ENCODE peak calls at places on chromosomes 11 and 22, in eight cellular contexts. One of them, this sample, is unnamed.

GRCh38 chr11:12529041-12529440 is 145.2 kb upstream of the TEAD1 start:
- DNase-seq in cardiac fibroblast: no peak
- DNase-seq in choroid plexus epithelial cell: no peak
- DNase-seq in transverse colon: no peak
- DNase-seq in AG09309: no peak
- DNase-seq in AG10803: no peak
- DNase-seq in HFF-Myc: no peak
- DNase-seq in kidney epithelial cell: no peak
- DNase-seq in this sample: peak

GRCh38 chr11:94926698-94927237 is 46.6 kb downstream of the CWC15 start:
- DNase-seq in cardiac fibroblast: peak
- DNase-seq in choroid plexus epithelial cell: peak
- DNase-seq in transverse colon: peak
- DNase-seq in AG09309: peak
- DNase-seq in AG10803: peak
- DNase-seq in HFF-Myc: peak
- DNase-seq in kidney epithelial cell: no peak
- DNase-seq in this sample: peak

GRCh38 chr11:119209186-119209585 is 3.0 kb downstream of the CBL start:
- DNase-seq in cardiac fibroblast: no peak
- DNase-seq in choroid plexus epithelial cell: no peak
- DNase-seq in transverse colon: no peak
- DNase-seq in AG09309: no peak
- DNase-seq in AG10803: no peak
- DNase-seq in HFF-Myc: no peak
- DNase-seq in kidney epithelial cell: no peak
- DNase-seq in this sample: no peak

GRCh38 chr11:134661660-134662059 is 249.6 kb upstream of the B3GAT1 start:
- DNase-seq in cardiac fibroblast: no peak
- DNase-seq in choroid plexus epithelial cell: no peak
- DNase-seq in transverse colon: no peak
- DNase-seq in AG09309: no peak
- DNase-seq in AG10803: no peak
- DNase-seq in HFF-Myc: no peak
- DNase-seq in kidney epithelial cell: no peak
- DNase-seq in this sample: no peak

GRCh38 chr11:32584921-32585320 is 1.3 kb downstream of the EIF3M start:
- DNase-seq in cardiac fibroblast: peak
- DNase-seq in choroid plexus epithelial cell: no peak
- DNase-seq in transverse colon: no peak
- DNase-seq in AG09309: no peak
- DNase-seq in AG10803: no peak
- DNase-seq in HFF-Myc: no peak
- DNase-seq in kidney epithelial cell: no peak
- DNase-seq in this sample: no peak

GRCh38 chr11:128336203-128336602 is 251.2 kb downstream of the ETS1 start:
- DNase-seq in cardiac fibroblast: peak
- DNase-seq in choroid plexus epithelial cell: peak
- DNase-seq in transverse colon: peak
- DNase-seq in AG09309: no peak
- DNase-seq in AG10803: peak
- DNase-seq in HFF-Myc: peak
- DNase-seq in kidney epithelial cell: peak
- DNase-seq in this sample: peak

GRCh38 chr11:65477271-65478029 is 21.4 kb upstream of the MALAT1 start:
- DNase-seq in cardiac fibroblast: peak
- DNase-seq in choroid plexus epithelial cell: peak
- DNase-seq in transverse colon: peak
- DNase-seq in AG09309: no peak
- DNase-seq in AG10803: peak
- DNase-seq in HFF-Myc: no peak
- DNase-seq in kidney epithelial cell: no peak
- DNase-seq in this sample: peak

GRCh38 chr11:117563556-117563955 is 233.5 kb downstream of the DSCAML1 start:
- DNase-seq in cardiac fibroblast: no peak
- DNase-seq in choroid plexus epithelial cell: no peak
- DNase-seq in transverse colon: no peak
- DNase-seq in AG09309: no peak
- DNase-seq in AG10803: no peak
- DNase-seq in HFF-Myc: no peak
- DNase-seq in kidney epithelial cell: no peak
- DNase-seq in this sample: no peak

GRCh38 chr11:111801135-111801534 is 34.9 kb upstream of the PPP2R1B start:
- DNase-seq in cardiac fibroblast: no peak
- DNase-seq in choroid plexus epithelial cell: peak
- DNase-seq in transverse colon: no peak
- DNase-seq in AG09309: no peak
- DNase-seq in AG10803: no peak
- DNase-seq in HFF-Myc: no peak
- DNase-seq in kidney epithelial cell: no peak
- DNase-seq in this sample: no peak

GRCh38 chr11:105609341-105609781 is 512 bp upstream of the GRIA4 start:
- DNase-seq in cardiac fibroblast: peak
- DNase-seq in choroid plexus epithelial cell: peak
- DNase-seq in transverse colon: no peak
- DNase-seq in AG09309: no peak
- DNase-seq in AG10803: no peak
- DNase-seq in HFF-Myc: no peak
- DNase-seq in kidney epithelial cell: no peak
- DNase-seq in this sample: peak

GRCh38 chr22:35622132-35622913 is 5.2 kb upstream of the MB start:
- DNase-seq in cardiac fibroblast: no peak
- DNase-seq in choroid plexus epithelial cell: no peak
- DNase-seq in transverse colon: peak
- DNase-seq in AG09309: no peak
- DNase-seq in AG10803: no peak
- DNase-seq in HFF-Myc: no peak
- DNase-seq in kidney epithelial cell: no peak
- DNase-seq in this sample: no peak

GRCh38 chr11:123188508-123189165 is 6.4 kb downstream of the CLMP start:
- DNase-seq in cardiac fibroblast: peak
- DNase-seq in choroid plexus epithelial cell: peak
- DNase-seq in transverse colon: no peak
- DNase-seq in AG09309: no peak
- DNase-seq in AG10803: peak
- DNase-seq in HFF-Myc: peak
- DNase-seq in kidney epithelial cell: no peak
- DNase-seq in this sample: peak
- H3K4me3 ChIP-seq in cardiac fibroblast: peak
- H3K4me3 ChIP-seq in choroid plexus epithelial cell: peak
- H3K4me3 ChIP-seq in transverse colon: no peak
- H3K4me3 ChIP-seq in AG09309: peak
- H3K4me3 ChIP-seq in AG10803: peak
- H3K4me3 ChIP-seq in HFF-Myc: peak
- H3K4me3 ChIP-seq in kidney epithelial cell: no peak
- H3K4me3 ChIP-seq in this sample: peak

GRCh38 chr11:91796999-91797398 is 427.6 kb upstream of the FAT3 start:
- DNase-seq in cardiac fibroblast: no peak
- DNase-seq in choroid plexus epithelial cell: no peak
- DNase-seq in transverse colon: no peak
- DNase-seq in AG09309: no peak
- DNase-seq in AG10803: no peak
- DNase-seq in HFF-Myc: no peak
- DNase-seq in kidney epithelial cell: peak
- DNase-seq in this sample: no peak

GRCh38 chr11:91792779-91793262 is 431.8 kb upstream of the FAT3 start:
- DNase-seq in cardiac fibroblast: no peak
- DNase-seq in choroid plexus epithelial cell: no peak
- DNase-seq in transverse colon: no peak
- DNase-seq in AG09309: no peak
- DNase-seq in AG10803: no peak
- DNase-seq in HFF-Myc: no peak
- DNase-seq in kidney epithelial cell: no peak
- DNase-seq in this sample: no peak

GRCh38 chr11:91795139-91795887 is 429.3 kb upstream of the FAT3 start:
- DNase-seq in cardiac fibroblast: no peak
- DNase-seq in choroid plexus epithelial cell: peak
- DNase-seq in transverse colon: no peak
- DNase-seq in AG09309: no peak
- DNase-seq in AG10803: no peak
- DNase-seq in HFF-Myc: no peak
- DNase-seq in kidney epithelial cell: peak
- DNase-seq in this sample: no peak

GRCh38 chr11:91790873-91791468 is 433.6 kb upstream of the FAT3 start:
- DNase-seq in cardiac fibroblast: peak
- DNase-seq in choroid plexus epithelial cell: no peak
- DNase-seq in transverse colon: no peak
- DNase-seq in AG09309: no peak
- DNase-seq in AG10803: no peak
- DNase-seq in HFF-Myc: no peak
- DNase-seq in kidney epithelial cell: no peak
- DNase-seq in this sample: no peak

GRCh38 chr11:91794146-91794545 is 430.5 kb upstream of the FAT3 start:
- DNase-seq in cardiac fibroblast: no peak
- DNase-seq in choroid plexus epithelial cell: no peak
- DNase-seq in transverse colon: no peak
- DNase-seq in AG09309: no peak
- DNase-seq in AG10803: no peak
- DNase-seq in HFF-Myc: no peak
- DNase-seq in kidney epithelial cell: no peak
- DNase-seq in this sample: no peak
- TF ChIP-seq CTCF in cardiac fibroblast: no peak
- TF ChIP-seq CTCF in choroid plexus epithelial cell: no peak
- TF ChIP-seq CTCF in transverse colon: no peak
- TF ChIP-seq CTCF in AG09309: no peak
- TF ChIP-seq CTCF in AG10803: no peak
- TF ChIP-seq CTCF in HFF-Myc: no peak
- TF ChIP-seq CTCF in kidney epithelial cell: no peak
- TF ChIP-seq CTCF in this sample: no peak

GRCh38 chr11:125371451-125371935 is 124.6 kb downstream of the FEZ1 start:
- DNase-seq in cardiac fibroblast: no peak
- DNase-seq in choroid plexus epithelial cell: no peak
- DNase-seq in transverse colon: no peak
- DNase-seq in AG09309: no peak
- DNase-seq in AG10803: no peak
- DNase-seq in HFF-Myc: no peak
- DNase-seq in kidney epithelial cell: no peak
- DNase-seq in this sample: no peak

GRCh38 chr11:125373426-125374391 is 122.4 kb downstream of the FEZ1 start:
- DNase-seq in cardiac fibroblast: peak
- DNase-seq in choroid plexus epithelial cell: peak
- DNase-seq in transverse colon: no peak
- DNase-seq in AG09309: no peak
- DNase-seq in AG10803: no peak
- DNase-seq in HFF-Myc: no peak
- DNase-seq in kidney epithelial cell: no peak
- DNase-seq in this sample: peak

GRCh38 chr11:125372911-125373310 is 123.2 kb downstream of the FEZ1 start:
- DNase-seq in cardiac fibroblast: no peak
- DNase-seq in choroid plexus epithelial cell: no peak
- DNase-seq in transverse colon: no peak
- DNase-seq in AG09309: no peak
- DNase-seq in AG10803: no peak
- DNase-seq in HFF-Myc: no peak
- DNase-seq in kidney epithelial cell: no peak
- DNase-seq in this sample: no peak

GRCh38 chr11:125370561-125371389 is 125.3 kb downstream of the FEZ1 start:
- DNase-seq in cardiac fibroblast: no peak
- DNase-seq in choroid plexus epithelial cell: no peak
- DNase-seq in transverse colon: no peak
- DNase-seq in AG09309: no peak
- DNase-seq in AG10803: no peak
- DNase-seq in HFF-Myc: no peak
- DNase-seq in kidney epithelial cell: no peak
- DNase-seq in this sample: no peak

GRCh38 chr11:125372088-125372487 is 124.0 kb downstream of the FEZ1 start:
- DNase-seq in cardiac fibroblast: no peak
- DNase-seq in choroid plexus epithelial cell: no peak
- DNase-seq in transverse colon: no peak
- DNase-seq in AG09309: no peak
- DNase-seq in AG10803: no peak
- DNase-seq in HFF-Myc: no peak
- DNase-seq in kidney epithelial cell: no peak
- DNase-seq in this sample: no peak
- H3K4me3 ChIP-seq in cardiac fibroblast: no peak
- H3K4me3 ChIP-seq in choroid plexus epithelial cell: no peak
- H3K4me3 ChIP-seq in transverse colon: no peak
- H3K4me3 ChIP-seq in AG09309: no peak
- H3K4me3 ChIP-seq in AG10803: no peak
- H3K4me3 ChIP-seq in HFF-Myc: no peak
- H3K4me3 ChIP-seq in kidney epithelial cell: no peak
- H3K4me3 ChIP-seq in this sample: no peak

DNA sequence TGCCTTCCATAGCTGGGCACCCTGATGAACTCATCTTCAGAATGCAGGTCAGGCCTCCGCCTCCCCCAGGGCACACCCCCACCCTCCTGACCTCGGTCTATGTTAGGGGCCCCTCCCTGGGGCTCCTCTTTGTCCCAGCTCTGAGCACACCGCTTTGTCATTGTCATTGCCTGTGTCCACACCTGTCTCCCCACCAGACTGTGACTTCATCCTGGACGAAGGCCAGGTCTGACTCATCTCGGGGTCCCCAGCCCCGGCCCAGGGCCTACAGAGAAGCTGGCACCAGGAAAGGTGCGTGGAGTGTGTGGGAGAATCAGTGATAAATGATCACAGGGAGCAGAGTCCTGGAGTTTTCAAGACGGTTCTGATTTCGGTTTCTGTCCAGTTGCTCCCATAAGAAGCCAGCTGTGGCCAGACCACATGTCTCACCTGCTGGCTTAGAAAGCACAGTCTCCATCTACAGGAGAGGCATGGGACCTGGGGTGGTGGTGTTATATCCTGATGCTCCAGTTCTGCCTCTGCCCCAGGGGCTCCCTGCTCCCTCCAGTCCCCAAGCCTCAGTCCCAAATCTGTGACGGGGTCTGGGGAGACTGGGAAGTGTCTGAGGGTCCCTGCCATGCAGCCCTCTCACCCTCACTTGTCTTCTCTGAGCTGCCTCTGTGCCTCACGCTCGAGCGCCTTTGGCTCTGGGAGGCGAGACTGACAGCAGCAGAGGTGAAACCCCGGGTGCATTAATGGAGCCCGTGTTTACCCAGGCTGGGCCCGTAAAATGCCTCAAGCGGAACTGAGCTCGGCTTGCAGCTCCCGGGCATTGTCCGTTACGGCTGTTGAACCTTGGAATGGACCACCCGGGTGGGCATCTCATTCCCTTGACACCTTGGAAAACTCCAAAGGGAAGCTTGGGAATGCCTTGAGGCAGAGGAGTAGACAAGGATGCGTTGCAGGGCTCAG is 85.5 kb upstream of the WNT11 start:
- DNase-seq in cardiac fibroblast: no peak
- DNase-seq in choroid plexus epithelial cell: no peak
- DNase-seq in transverse colon: no peak
- DNase-seq in AG09309: no peak
- DNase-seq in AG10803: no peak
- DNase-seq in HFF-Myc: no peak
- DNase-seq in kidney epithelial cell: peak
- DNase-seq in this sample: no peak
- TF ChIP-seq CTCF in cardiac fibroblast: no peak
- TF ChIP-seq CTCF in choroid plexus epithelial cell: no peak
- TF ChIP-seq CTCF in transverse colon: no peak
- TF ChIP-seq CTCF in AG09309: no peak
- TF ChIP-seq CTCF in AG10803: no peak
- TF ChIP-seq CTCF in HFF-Myc: no peak
- TF ChIP-seq CTCF in kidney epithelial cell: no peak
- TF ChIP-seq CTCF in this sample: no peak